ENCODE peak calls at places on chromosomes 6 and 20, in six cellular contexts. One of them, this sample, is unnamed.

GRCh38 chr6:154514481-154514880 is 4.0 kb upstream of the CNKSR3 start:
- DNase-seq in fibroblast of pulmonary artery: no peak
- DNase-seq in NCI-H69: no peak
- DNase-seq in COR-L47: no peak
- DNase-seq in brain microvascular endothelial cell: no peak
- DNase-seq in GM06990: no peak
- DNase-seq in this sample: no peak

GRCh38 chr6:5279891-5280338 is 18.6 kb downstream of the FARS2 start:
- DNase-seq in fibroblast of pulmonary artery: no peak
- DNase-seq in NCI-H69: no peak
- DNase-seq in COR-L47: no peak
- DNase-seq in brain microvascular endothelial cell: no peak
- DNase-seq in GM06990: peak
- DNase-seq in this sample: no peak

GRCh38 chr6:80553071-80553740 is 446.7 kb downstream of the BCKDHB start:
- DNase-seq in fibroblast of pulmonary artery: no peak
- DNase-seq in NCI-H69: peak
- DNase-seq in COR-L47: no peak
- DNase-seq in brain microvascular endothelial cell: no peak
- DNase-seq in GM06990: no peak
- DNase-seq in this sample: peak

GRCh38 chr6:136437246-136437645 is 113.0 kb downstream of the MAP7 start:
- DNase-seq in fibroblast of pulmonary artery: no peak
- DNase-seq in NCI-H69: no peak
- DNase-seq in COR-L47: no peak
- DNase-seq in brain microvascular endothelial cell: no peak
- DNase-seq in GM06990: no peak
- DNase-seq in this sample: no peak

GRCh38 chr6:20577280-20577679 is 43.0 kb downstream of the CDKAL1 start:
- DNase-seq in fibroblast of pulmonary artery: no peak
- DNase-seq in NCI-H69: peak
- DNase-seq in COR-L47: no peak
- DNase-seq in brain microvascular endothelial cell: no peak
- DNase-seq in GM06990: no peak
- DNase-seq in this sample: no peak

GRCh38 chr6:33905081-33905609 is 101.3 kb upstream of the MLN start:
- DNase-seq in fibroblast of pulmonary artery: no peak
- DNase-seq in NCI-H69: peak
- DNase-seq in COR-L47: no peak
- DNase-seq in brain microvascular endothelial cell: no peak
- DNase-seq in GM06990: no peak
- DNase-seq in this sample: no peak

GRCh38 chr6:94372229-94372628 is 952.9 kb upstream of the EPHA7 start:
- DNase-seq in fibroblast of pulmonary artery: no peak
- DNase-seq in NCI-H69: peak
- DNase-seq in COR-L47: peak
- DNase-seq in brain microvascular endothelial cell: no peak
- DNase-seq in GM06990: no peak
- DNase-seq in this sample: no peak

GRCh38 chr6:84767591-84768201 is 3.3 kb upstream of the TBX18 start:
- DNase-seq in fibroblast of pulmonary artery: no peak
- DNase-seq in NCI-H69: no peak
- DNase-seq in COR-L47: no peak
- DNase-seq in brain microvascular endothelial cell: no peak
- DNase-seq in GM06990: no peak
- DNase-seq in this sample: no peak

GRCh38 chr6:16345449-16346330 is 107.3 kb downstream of the GMPR start:
- DNase-seq in fibroblast of pulmonary artery: peak
- DNase-seq in NCI-H69: peak
- DNase-seq in COR-L47: peak
- DNase-seq in brain microvascular endothelial cell: peak
- DNase-seq in GM06990: no peak
- DNase-seq in this sample: no peak

GRCh38 chr20:57211949-57212889 is 54.2 kb downstream of the BMP7 start:
- DNase-seq in fibroblast of pulmonary artery: peak
- DNase-seq in NCI-H69: peak
- DNase-seq in COR-L47: no peak
- DNase-seq in brain microvascular endothelial cell: peak
- DNase-seq in GM06990: no peak
- DNase-seq in this sample: peak

GRCh38 chr20:19932170-19932667 is 84.9 kb upstream of the NAA20 start:
- DNase-seq in fibroblast of pulmonary artery: peak
- DNase-seq in NCI-H69: no peak
- DNase-seq in COR-L47: no peak
- DNase-seq in brain microvascular endothelial cell: peak
- DNase-seq in GM06990: no peak
- DNase-seq in this sample: no peak